ENCODE peak calls at places on chromosomes 7 and 10, in nine cellular contexts. One of them, this sample, is unnamed.

GRCh38 chr10:52551036-52551435 is 221.5 kb downstream of the MBL2 start:
- DNase-seq in nephron progenitor cell: no peak
- DNase-seq in heart left ventricle: no peak
- DNase-seq in fibroblast of pulmonary artery: peak
- DNase-seq in stomach: no peak
- DNase-seq in astrocyte of the spinal cord: no peak
- DNase-seq in choroid plexus epithelial cell: no peak
- DNase-seq in activated CD8-positive, alpha-beta T cell treated with anti-CD3 and anti-CD28 coated beads for 36 hours: no peak
- DNase-seq in heart right ventricle: no peak
- DNase-seq in this sample: no peak

GRCh38 chr7:150629347-150629746 is 2.8 kb downstream of the GIMAP6 start:
- DNase-seq in heart right ventricle: peak
- DNase-seq in activated CD8-positive, alpha-beta T cell treated with anti-CD3 and anti-CD28 coated beads for 36 hours: no peak
- DNase-seq in heart left ventricle: peak
- DNase-seq in fibroblast of pulmonary artery: no peak
- DNase-seq in nephron progenitor cell: no peak
- DNase-seq in choroid plexus epithelial cell: no peak
- DNase-seq in astrocyte of the spinal cord: no peak
- DNase-seq in stomach: no peak
- DNase-seq in this sample: no peak

GRCh38 chr10:17742918-17743317 is 9.1 kb upstream of the TMEM236 start:
- DNase-seq in choroid plexus epithelial cell: peak
- DNase-seq in nephron progenitor cell: peak
- DNase-seq in heart left ventricle: peak
- DNase-seq in heart right ventricle: peak
- DNase-seq in astrocyte of the spinal cord: peak
- DNase-seq in activated CD8-positive, alpha-beta T cell treated with anti-CD3 and anti-CD28 coated beads for 36 hours: peak
- DNase-seq in fibroblast of pulmonary artery: peak
- DNase-seq in stomach: peak
- DNase-seq in this sample: no peak

GRCh38 chr7:137025469-137026175 is 157.2 kb downstream of the CHRM2 start:
- DNase-seq in stomach: no peak
- DNase-seq in astrocyte of the spinal cord: peak
- DNase-seq in heart left ventricle: no peak
- DNase-seq in fibroblast of pulmonary artery: peak
- DNase-seq in choroid plexus epithelial cell: peak
- DNase-seq in nephron progenitor cell: no peak
- DNase-seq in heart right ventricle: no peak
- DNase-seq in activated CD8-positive, alpha-beta T cell treated with anti-CD3 and anti-CD28 coated beads for 36 hours: no peak
- DNase-seq in this sample: no peak

GRCh38 chr7:28754027-28754426 is 204.1 kb downstream of the TRIL start:
- DNase-seq in astrocyte of the spinal cord: peak
- DNase-seq in activated CD8-positive, alpha-beta T cell treated with anti-CD3 and anti-CD28 coated beads for 36 hours: no peak
- DNase-seq in fibroblast of pulmonary artery: peak
- DNase-seq in stomach: no peak
- DNase-seq in choroid plexus epithelial cell: peak
- DNase-seq in nephron progenitor cell: no peak
- DNase-seq in heart right ventricle: no peak
- DNase-seq in heart left ventricle: peak
- DNase-seq in this sample: no peak

GRCh38 chr10:37289833-37290464 is 164.6 kb downstream of the ANKRD30A start:
- DNase-seq in fibroblast of pulmonary artery: no peak
- DNase-seq in astrocyte of the spinal cord: no peak
- DNase-seq in heart right ventricle: no peak
- DNase-seq in nephron progenitor cell: no peak
- DNase-seq in choroid plexus epithelial cell: peak
- DNase-seq in activated CD8-positive, alpha-beta T cell treated with anti-CD3 and anti-CD28 coated beads for 36 hours: no peak
- DNase-seq in heart left ventricle: no peak
- DNase-seq in stomach: no peak
- DNase-seq in this sample: no peak

GRCh38 chr10:35387768-35388167 is 51.5 kb downstream of the CCNY start:
- DNase-seq in astrocyte of the spinal cord: peak
- DNase-seq in nephron progenitor cell: no peak
- DNase-seq in fibroblast of pulmonary artery: peak
- DNase-seq in heart left ventricle: no peak
- DNase-seq in heart right ventricle: no peak
- DNase-seq in stomach: peak
- DNase-seq in activated CD8-positive, alpha-beta T cell treated with anti-CD3 and anti-CD28 coated beads for 36 hours: no peak
- DNase-seq in choroid plexus epithelial cell: peak
- DNase-seq in this sample: no peak

GRCh38 chr7:319267-319661 is 29.3 kb downstream of the FOXL3 start:
- DNase-seq in stomach: no peak
- DNase-seq in heart right ventricle: peak
- DNase-seq in activated CD8-positive, alpha-beta T cell treated with anti-CD3 and anti-CD28 coated beads for 36 hours: no peak
- DNase-seq in choroid plexus epithelial cell: no peak
- DNase-seq in astrocyte of the spinal cord: no peak
- DNase-seq in nephron progenitor cell: no peak
- DNase-seq in heart left ventricle: peak
- DNase-seq in fibroblast of pulmonary artery: no peak
- DNase-seq in this sample: no peak

GRCh38 chr7:21611129-21611528 is 68.3 kb downstream of the DNAH11 start:
- DNase-seq in stomach: no peak
- DNase-seq in nephron progenitor cell: no peak
- DNase-seq in activated CD8-positive, alpha-beta T cell treated with anti-CD3 and anti-CD28 coated beads for 36 hours: no peak
- DNase-seq in choroid plexus epithelial cell: no peak
- DNase-seq in heart left ventricle: no peak
- DNase-seq in astrocyte of the spinal cord: no peak
- DNase-seq in fibroblast of pulmonary artery: no peak
- DNase-seq in heart right ventricle: no peak
- DNase-seq in this sample: no peak

GRCh38 chr10:125721035-125721434 is 1.5 kb downstream of the EDRF1 start:
- DNase-seq in nephron progenitor cell: no peak
- DNase-seq in heart right ventricle: no peak
- DNase-seq in stomach: no peak
- DNase-seq in astrocyte of the spinal cord: no peak
- DNase-seq in choroid plexus epithelial cell: no peak
- DNase-seq in heart left ventricle: no peak
- DNase-seq in fibroblast of pulmonary artery: no peak
- DNase-seq in activated CD8-positive, alpha-beta T cell treated with anti-CD3 and anti-CD28 coated beads for 36 hours: no peak
- DNase-seq in this sample: no peak

GRCh38 chr10:22346087-22346661 is 878 bp downstream of the SPAG6 start:
- DNase-seq in fibroblast of pulmonary artery: no peak
- DNase-seq in activated CD8-positive, alpha-beta T cell treated with anti-CD3 and anti-CD28 coated beads for 36 hours: no peak
- DNase-seq in nephron progenitor cell: no peak
- DNase-seq in astrocyte of the spinal cord: no peak
- DNase-seq in choroid plexus epithelial cell: no peak
- DNase-seq in heart left ventricle: no peak
- DNase-seq in heart right ventricle: no peak
- DNase-seq in stomach: no peak
- DNase-seq in this sample: no peak

GRCh38 chr10:22321156-22321711 is 335 bp downstream of the BMI1 start:
- DNase-seq in astrocyte of the spinal cord: peak
- DNase-seq in heart right ventricle: no peak
- DNase-seq in stomach: peak
- DNase-seq in choroid plexus epithelial cell: peak
- DNase-seq in nephron progenitor cell: peak
- DNase-seq in fibroblast of pulmonary artery: peak
- DNase-seq in activated CD8-positive, alpha-beta T cell treated with anti-CD3 and anti-CD28 coated beads for 36 hours: peak
- DNase-seq in heart left ventricle: peak
- DNase-seq in this sample: no peak

GRCh38 chr7:8322667-8323066 is 60.7 kb upstream of the ICA1 start:
- DNase-seq in heart left ventricle: no peak
- DNase-seq in astrocyte of the spinal cord: no peak
- DNase-seq in fibroblast of pulmonary artery: no peak
- DNase-seq in nephron progenitor cell: no peak
- DNase-seq in activated CD8-positive, alpha-beta T cell treated with anti-CD3 and anti-CD28 coated beads for 36 hours: no peak
- DNase-seq in heart right ventricle: no peak
- DNase-seq in choroid plexus epithelial cell: no peak
- DNase-seq in stomach: no peak
- DNase-seq in this sample: no peak

DNA sequence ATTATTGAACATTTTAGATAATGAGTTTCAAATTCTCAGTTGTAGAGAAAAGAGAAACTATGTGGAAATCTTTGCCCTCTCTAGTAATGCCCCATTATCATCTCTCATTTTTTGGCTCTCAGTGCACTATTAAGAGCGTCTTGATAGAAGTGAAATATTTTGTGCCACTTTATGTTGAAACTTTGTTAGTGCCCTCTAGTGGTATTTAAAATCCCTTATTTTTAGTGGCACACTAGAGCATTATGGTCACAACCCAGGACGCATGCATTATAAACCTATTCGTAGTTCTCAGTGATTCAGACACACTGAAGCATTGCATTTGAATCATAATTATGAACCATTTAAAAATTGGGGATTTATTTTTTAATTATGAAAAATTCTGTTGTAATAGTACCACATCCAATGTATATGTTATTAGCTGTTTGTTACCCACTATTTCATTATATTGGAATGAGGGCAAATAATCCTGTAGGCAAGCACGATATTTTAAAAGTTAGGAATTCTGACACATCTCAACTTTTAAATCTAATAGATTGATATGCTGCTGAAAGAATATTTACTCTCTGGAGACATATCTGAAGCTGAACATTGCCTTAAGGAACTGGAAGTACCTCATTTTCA is 21.9 kb downstream of the PDCD4 start:
- DNase-seq in heart right ventricle: no peak
- DNase-seq in nephron progenitor cell: no peak
- DNase-seq in activated CD8-positive, alpha-beta T cell treated with anti-CD3 and anti-CD28 coated beads for 36 hours: no peak
- DNase-seq in stomach: no peak
- DNase-seq in heart left ventricle: no peak
- DNase-seq in fibroblast of pulmonary artery: peak
- DNase-seq in choroid plexus epithelial cell: peak
- DNase-seq in astrocyte of the spinal cord: peak
- DNase-seq in this sample: no peak
- TF ChIP-seq CTCF in heart right ventricle: peak
- TF ChIP-seq CTCF in nephron progenitor cell: peak
- TF ChIP-seq CTCF in activated CD8-positive, alpha-beta T cell treated with anti-CD3 and anti-CD28 coated beads for 36 hours: peak
- TF ChIP-seq CTCF in stomach: peak
- TF ChIP-seq CTCF in heart left ventricle: peak
- TF ChIP-seq CTCF in fibroblast of pulmonary artery: peak
- TF ChIP-seq CTCF in choroid plexus epithelial cell: peak
- TF ChIP-seq CTCF in astrocyte of the spinal cord: peak
- TF ChIP-seq CTCF in this sample: peak

GRCh38 chr7:37449621-37450020 is 957 bp upstream of the ELMO1 start:
- DNase-seq in stomach: no peak
- DNase-seq in nephron progenitor cell: no peak
- DNase-seq in choroid plexus epithelial cell: no peak
- DNase-seq in activated CD8-positive, alpha-beta T cell treated with anti-CD3 and anti-CD28 coated beads for 36 hours: no peak
- DNase-seq in fibroblast of pulmonary artery: no peak
- DNase-seq in astrocyte of the spinal cord: no peak
- DNase-seq in heart left ventricle: no peak
- DNase-seq in heart right ventricle: no peak
- DNase-seq in this sample: no peak

GRCh38 chr7:37450035-37450434 is 1.4 kb upstream of the ELMO1 start:
- DNase-seq in activated CD8-positive, alpha-beta T cell treated with anti-CD3 and anti-CD28 coated beads for 36 hours: no peak
- DNase-seq in astrocyte of the spinal cord: no peak
- DNase-seq in nephron progenitor cell: no peak
- DNase-seq in heart left ventricle: no peak
- DNase-seq in stomach: no peak
- DNase-seq in choroid plexus epithelial cell: no peak
- DNase-seq in heart right ventricle: no peak
- DNase-seq in fibroblast of pulmonary artery: no peak
- DNase-seq in this sample: no peak

GRCh38 chr7:37448057-37448636 is 517 bp downstream of the ELMO1 start:
- DNase-seq in nephron progenitor cell: no peak
- DNase-seq in activated CD8-positive, alpha-beta T cell treated with anti-CD3 and anti-CD28 coated beads for 36 hours: no peak
- DNase-seq in fibroblast of pulmonary artery: no peak
- DNase-seq in astrocyte of the spinal cord: no peak
- DNase-seq in heart left ventricle: peak
- DNase-seq in choroid plexus epithelial cell: no peak
- DNase-seq in heart right ventricle: peak
- DNase-seq in stomach: no peak
- DNase-seq in this sample: no peak

GRCh38 chr7:37446371-37446770 is 2.3 kb downstream of the ELMO1 start:
- DNase-seq in fibroblast of pulmonary artery: no peak
- DNase-seq in activated CD8-positive, alpha-beta T cell treated with anti-CD3 and anti-CD28 coated beads for 36 hours: no peak
- DNase-seq in stomach: no peak
- DNase-seq in heart left ventricle: no peak
- DNase-seq in choroid plexus epithelial cell: no peak
- DNase-seq in heart right ventricle: no peak
- DNase-seq in nephron progenitor cell: no peak
- DNase-seq in astrocyte of the spinal cord: no peak
- DNase-seq in this sample: no peak

DNA sequence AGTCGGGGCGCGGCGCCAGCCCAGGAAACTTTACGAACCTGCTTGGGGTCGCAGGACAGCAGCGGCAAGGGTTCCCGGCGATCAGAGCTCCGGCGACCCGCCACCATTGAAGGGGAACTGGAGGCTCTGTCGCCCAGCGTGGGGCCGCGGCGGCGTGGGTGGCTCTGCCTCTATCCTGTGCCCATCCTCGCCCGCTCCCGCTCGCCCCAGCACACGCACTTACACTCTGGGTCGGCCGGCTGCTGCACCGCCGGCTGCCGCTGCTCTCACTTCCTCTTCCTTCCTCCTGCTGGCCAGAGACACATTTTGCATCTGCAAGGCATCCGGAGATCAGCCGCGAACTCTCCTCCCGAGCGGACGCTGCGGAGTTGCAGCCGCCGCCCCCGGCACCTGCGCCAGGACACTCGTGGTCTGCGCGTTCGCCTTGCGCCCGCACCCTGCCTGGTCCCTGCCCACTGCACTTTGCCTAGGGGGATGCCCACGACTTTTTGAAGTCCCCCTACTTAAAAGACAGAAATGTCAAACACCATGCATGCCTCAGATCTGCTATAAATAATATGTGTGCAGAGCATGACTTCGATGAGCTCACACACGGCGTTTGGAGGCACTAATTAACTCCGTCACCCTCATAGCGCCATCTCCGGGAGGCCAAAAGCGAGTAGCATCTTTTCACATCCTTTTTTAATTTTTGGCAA is at the start of gene ELMO1:
- DNase-seq in heart left ventricle: peak
- DNase-seq in nephron progenitor cell: peak
- DNase-seq in heart right ventricle: peak
- DNase-seq in choroid plexus epithelial cell: peak
- DNase-seq in activated CD8-positive, alpha-beta T cell treated with anti-CD3 and anti-CD28 coated beads for 36 hours: peak
- DNase-seq in stomach: peak
- DNase-seq in fibroblast of pulmonary artery: peak
- DNase-seq in astrocyte of the spinal cord: peak
- DNase-seq in this sample: no peak
- TF ChIP-seq CTCF in heart left ventricle: peak
- TF ChIP-seq CTCF in nephron progenitor cell: peak
- TF ChIP-seq CTCF in heart right ventricle: peak
- TF ChIP-seq CTCF in choroid plexus epithelial cell: peak
- TF ChIP-seq CTCF in activated CD8-positive, alpha-beta T cell treated with anti-CD3 and anti-CD28 coated beads for 36 hours: peak
- TF ChIP-seq CTCF in stomach: peak
- TF ChIP-seq CTCF in fibroblast of pulmonary artery: peak
- TF ChIP-seq CTCF in astrocyte of the spinal cord: peak
- TF ChIP-seq CTCF in this sample: peak

GRCh38 chr10:130074639-130075038 is 36.0 kb downstream of the C10orf143 start:
- DNase-seq in stomach: no peak
- DNase-seq in nephron progenitor cell: no peak
- DNase-seq in heart right ventricle: no peak
- DNase-seq in choroid plexus epithelial cell: no peak
- DNase-seq in activated CD8-positive, alpha-beta T cell treated with anti-CD3 and anti-CD28 coated beads for 36 hours: no peak
- DNase-seq in heart left ventricle: no peak
- DNase-seq in fibroblast of pulmonary artery: no peak
- DNase-seq in astrocyte of the spinal cord: no peak
- DNase-seq in this sample: no peak
- TF ChIP-seq CTCF in stomach: no peak
- TF ChIP-seq CTCF in nephron progenitor cell: no peak
- TF ChIP-seq CTCF in heart right ventricle: no peak
- TF ChIP-seq CTCF in choroid plexus epithelial cell: no peak
- TF ChIP-seq CTCF in activated CD8-positive, alpha-beta T cell treated with anti-CD3 and anti-CD28 coated beads for 36 hours: no peak
- TF ChIP-seq CTCF in heart left ventricle: no peak
- TF ChIP-seq CTCF in fibroblast of pulmonary artery: no peak
- TF ChIP-seq CTCF in astrocyte of the spinal cord: no peak
- TF ChIP-seq CTCF in this sample: no peak

DNA sequence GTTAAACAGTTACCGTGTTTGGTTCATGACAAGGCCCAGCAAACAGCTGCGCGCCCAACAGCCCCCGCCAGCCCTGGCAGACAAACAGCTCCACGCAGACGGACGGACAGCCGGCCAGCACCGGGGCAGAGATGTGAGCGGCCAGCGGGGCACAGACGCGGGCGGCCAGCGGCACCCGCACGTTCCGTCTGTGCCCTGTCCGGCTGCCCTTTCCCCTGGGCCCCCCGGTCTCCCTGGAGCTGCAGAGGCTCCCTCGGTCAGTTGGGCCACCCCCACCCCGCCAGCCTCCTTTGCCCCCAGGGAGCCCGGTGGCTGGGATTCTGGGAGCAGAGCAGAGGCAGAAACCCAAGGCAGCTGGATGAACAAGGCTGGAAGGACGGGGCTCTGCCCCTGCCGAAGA is 98.4 kb downstream of the UNCX start:
- DNase-seq in stomach: no peak
- DNase-seq in heart right ventricle: no peak
- DNase-seq in heart left ventricle: no peak
- DNase-seq in choroid plexus epithelial cell: no peak
- DNase-seq in fibroblast of pulmonary artery: no peak
- DNase-seq in astrocyte of the spinal cord: no peak
- DNase-seq in nephron progenitor cell: peak
- DNase-seq in activated CD8-positive, alpha-beta T cell treated with anti-CD3 and anti-CD28 coated beads for 36 hours: no peak
- DNase-seq in this sample: no peak
- TF ChIP-seq CTCF in stomach: no peak
- TF ChIP-seq CTCF in heart right ventricle: no peak
- TF ChIP-seq CTCF in heart left ventricle: no peak
- TF ChIP-seq CTCF in choroid plexus epithelial cell: no peak
- TF ChIP-seq CTCF in fibroblast of pulmonary artery: no peak
- TF ChIP-seq CTCF in astrocyte of the spinal cord: no peak
- TF ChIP-seq CTCF in nephron progenitor cell: no peak
- TF ChIP-seq CTCF in activated CD8-positive, alpha-beta T cell treated with anti-CD3 and anti-CD28 coated beads for 36 hours: no peak
- TF ChIP-seq CTCF in this sample: no peak